ENCODE peak calls at places on chromosomes 5 and 9, in seven cellular contexts. L is neuronal stem cell; R is adrenal gland; U is upper lobe of right lung; P is DND-41; F is CD4-positive, alpha-beta memory T cell; J is HAP-1. Y is an unnamed sample.

GRCh38 chr9:27750571-27750970 is 177.3 kb upstream of the C9orf72 start:
- DNase-seq in R (no peak), F (no peak), U (no peak), J (no peak), P (no peak), L (no peak), Y (no peak)

GRCh38 chr5:105330185-105330584 is 1767.6 kb upstream of the NUDT12 start:
- DNase-seq in L (no peak), U (no peak), P (no peak), F (no peak), R (no peak), J (no peak), Y (no peak)

GRCh38 chr5:96198673-96199072 is 234.4 kb downstream of the PCSK1 start:
- DNase-seq in U (no peak), L (no peak), J (no peak), R (no peak), F (no peak), P (no peak), Y (no peak)

GRCh38 chr5:93582677-93583524 is at the start of gene NR2F1:
- DNase-seq in J (peak; percentile 98), L (peak; percentile 99), P (no peak), F (no peak), R (peak; percentile 95), U (no peak), Y (no peak)

GRCh38 chr5:111548992-111549649 is 36.8 kb upstream of the STARD4 start:
- DNase-seq in R (no peak), J (no peak), F (no peak), L (no peak), U (no peak), P (no peak), Y (no peak)

GRCh38 chr5:88660947-88661869 is 221.8 kb downstream of the MEF2C start:
- DNase-seq in R (peak; percentile 94), F (no peak), P (no peak), J (peak; percentile 95), U (peak; percentile 67), L (peak; percentile 94), Y (no peak)

GRCh38 chr9:102867488-102867887 is 127.6 kb upstream of the CYLC2 start:
- DNase-seq in R (no peak), U (no peak), P (no peak), L (no peak), F (no peak), J (no peak), Y (no peak)

GRCh38 chr5:96294887-96295209 is 138.2 kb downstream of the PCSK1 start:
- DNase-seq in J (no peak), U (no peak), P (no peak), L (no peak), F (no peak), R (no peak), Y (no peak)

GRCh38 chr5:31587546-31587945 is 51.4 kb upstream of the PDZD2 start:
- DNase-seq in J (no peak), R (no peak), L (no peak), U (no peak), F (no peak), P (no peak), Y (no peak)

GRCh38 chr9:136613824-136614371 is 48.8 kb upstream of the EGFL7 start:
- DNase-seq in F (peak; percentile 33), R (no peak), J (no peak), L (no peak), P (no peak), U (no peak), Y (no peak)

GRCh38 chr9:136052433-136052880 is 42.6 kb downstream of the NACC2 start:
- DNase-seq in F (no peak), R (no peak), U (peak; percentile 74), P (no peak), L (no peak), J (peak; percentile 65), Y (no peak)

GRCh38 chr5:115170128-115170923 is 618 bp upstream of the TRIM36 start:
- DNase-seq in J (no peak), R (peak; percentile 20), L (no peak), F (no peak), U (no peak), P (no peak), Y (no peak)

GRCh38 chr9:108535526-108535925 is 320.3 kb downstream of the ACTL7B start:
- DNase-seq in L (no peak), R (peak; percentile 25), U (no peak), F (no peak), J (no peak), P (peak; percentile 4), Y (no peak)

GRCh38 chr5:100667021-100667671 is 132.0 kb downstream of the FAM174A start:
- DNase-seq in J (no peak), F (no peak), L (no peak), P (no peak), U (no peak), R (no peak), Y (no peak)

GRCh38 chr9:89372230-89372816 is 54.0 kb downstream of the SECISBP2 start:
- DNase-seq in U (no peak), L (peak; percentile 5), R (no peak), J (no peak), P (peak; percentile 30), F (peak; percentile 74), Y (peak; percentile 45)

GRCh38 chr5:34516686-34517085 is 139.4 kb upstream of the RAI14 start:
- DNase-seq in R (no peak), P (no peak), U (no peak), L (no peak), J (no peak), F (no peak), Y (no peak)

GRCh38 chr9:130018260-130018659 is 24.7 kb downstream of the FNBP1 start:
- DNase-seq in L (no peak), R (no peak), J (no peak), F (no peak), U (no peak), P (no peak), Y (no peak)

GRCh38 chr9:131324736-131325679 is 35.5 kb downstream of the PLPP7 start:
- DNase-seq in U (peak; percentile 54), L (no peak), F (no peak), P (no peak), R (no peak), J (no peak), Y (no peak)

GRCh38 chr5:143101740-143102386 is 301.6 kb downstream of the NR3C1 start:
- DNase-seq in J (no peak), F (no peak), U (no peak), P (peak; percentile 7), L (no peak), R (no peak), Y (no peak)

GRCh38 chr5:80935811-80936385 is 24.3 kb upstream of the RASGRF2 start:
- DNase-seq in F (no peak), U (no peak), R (no peak), L (no peak), P (no peak), J (no peak), Y (no peak)

GRCh38 chr9:129776566-129776937 is 23.7 kb upstream of the PTGES start:
- DNase-seq in L (no peak), P (no peak), J (no peak), U (no peak), R (no peak), F (no peak), Y (no peak)

DNA sequence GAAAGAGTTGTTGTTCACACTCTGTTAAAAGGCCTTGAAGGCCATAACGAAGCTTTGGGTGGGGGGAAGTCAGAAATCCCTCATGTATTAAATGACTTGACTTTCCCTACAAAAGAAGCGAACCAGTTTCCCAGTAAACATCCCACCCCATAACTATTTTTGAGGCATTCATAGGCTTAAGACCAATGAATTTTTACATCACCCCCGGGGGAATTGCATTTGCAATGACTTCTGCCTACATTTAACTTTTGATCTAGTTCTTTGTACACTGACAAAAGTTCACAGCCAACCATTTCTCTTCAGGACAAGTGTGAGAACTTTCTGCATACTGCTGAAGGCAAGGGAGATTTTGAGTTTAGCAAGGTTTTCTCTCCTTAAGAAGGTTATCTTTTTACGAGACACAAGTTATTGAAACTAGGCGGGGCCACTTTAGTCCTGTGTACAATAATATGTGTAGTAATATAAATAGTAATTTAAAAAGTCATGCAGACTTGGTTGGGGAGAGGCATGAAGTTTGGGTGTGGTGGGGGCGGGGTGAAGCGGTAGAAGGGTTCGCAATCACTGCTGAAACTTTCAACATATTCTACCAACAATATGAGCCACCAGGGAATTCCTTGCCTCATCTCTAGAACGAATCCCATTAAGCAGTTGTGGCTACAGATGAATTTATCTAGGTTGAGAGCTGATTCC is 2.5 kb downstream of the TJP2 start:
- DNase-seq in L (no peak), P (no peak), F (no peak), J (peak; percentile 36), R (no peak), U (no peak), Y (no peak)
- H3K4me1 ChIP-seq in L (peaks cover 5% of the 10 kb centered on the region), P (peaks cover 8% of the 10 kb centered on the region), F (peaks cover 52% of the 10 kb centered on the region), J (peaks cover 25% of the 10 kb centered on the region), R (peaks cover 6% of the 10 kb centered on the region), U (peaks cover 62% of the 10 kb centered on the region), Y (peaks cover 16% of the 10 kb centered on the region)

GRCh38 chr5:3738909-3739308 is 143.3 kb downstream of the IRX1 start:
- DNase-seq in R (no peak), L (no peak), F (no peak), U (no peak), J (no peak), P (peak; percentile 59), Y (no peak)
- H3K27me3 ChIP-seq in R (no peaks in the 10 kb centered on the region), L (no peaks in the 10 kb centered on the region), F (no peaks in the 10 kb centered on the region), U (no peaks in the 10 kb centered on the region), J (no peaks in the 10 kb centered on the region), P (no peaks in the 10 kb centered on the region), Y (no peaks in the 10 kb centered on the region)

GRCh38 chr5:172898513-172899369 is 60.5 kb upstream of the RPL26L1 start:
- DNase-seq in R (no peak), P (no peak), F (no peak), J (no peak), U (no peak), L (no peak), Y (no peak)

GRCh38 chr5:172901788-172902496 is 57.3 kb upstream of the RPL26L1 start:
- DNase-seq in L (no peak), F (no peak), J (no peak), P (no peak), R (no peak), U (no peak), Y (no peak)

GRCh38 chr5:172901012-172901780 is 58.0 kb upstream of the RPL26L1 start:
- DNase-seq in R (peak; percentile 84), L (no peak), P (no peak), U (no peak), J (no peak), F (no peak), Y (no peak)

GRCh38 chr5:172897691-172898512 is 61.3 kb upstream of the RPL26L1 start:
- DNase-seq in U (no peak), P (no peak), F (no peak), J (no peak), L (peak; percentile 47), R (no peak), Y (no peak)

GRCh38 chr5:172899436-172899835 is 59.8 kb upstream of the RPL26L1 start:
- DNase-seq in P (no peak), J (no peak), L (no peak), F (no peak), R (no peak), U (no peak), Y (no peak)
- H3K4me1 ChIP-seq in P (no peaks in the 10 kb centered on the region), J (no peaks in the 10 kb centered on the region), L (peaks cover 19% of the 10 kb centered on the region), F (peaks cover 5% of the 10 kb centered on the region), R (peaks cover 47% of the 10 kb centered on the region), U (peaks cover 63% of the 10 kb centered on the region), Y (peaks cover 3% of the 10 kb centered on the region)

DNA sequence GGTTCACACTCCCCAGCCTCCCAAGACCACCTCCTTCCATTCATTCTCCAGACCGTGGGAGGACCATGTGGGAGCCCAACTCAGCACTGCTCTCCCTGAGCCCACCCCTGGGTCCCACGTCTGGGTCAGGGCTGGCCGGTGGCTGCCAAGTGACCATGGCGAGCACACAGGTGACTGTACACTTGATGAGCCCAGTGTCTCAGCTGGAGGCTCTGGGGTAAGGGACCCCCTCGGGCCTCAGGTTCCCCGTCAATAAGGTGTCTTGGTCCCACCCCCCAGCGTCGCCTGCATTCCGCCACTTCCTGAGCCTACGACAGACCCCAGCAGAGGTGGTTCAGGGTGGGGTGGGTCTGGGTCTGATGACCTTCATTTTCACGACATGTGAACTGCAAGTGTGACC is 38.8 kb downstream of the HK3 start:
- DNase-seq in J (no peak), L (no peak), U (no peak), P (no peak), R (no peak), F (no peak), Y (no peak)
- H3K27me3 ChIP-seq in J (peaks cover 33% of the 10 kb centered on the region), L (no peaks in the 10 kb centered on the region), U (peaks cover 64% of the 10 kb centered on the region), P (no peaks in the 10 kb centered on the region), R (peaks cover 9% of the 10 kb centered on the region), F (no peaks in the 10 kb centered on the region), Y (peaks cover 21% of the 10 kb centered on the region)